ENCODE peak calls at places on chromosomes 2 and 18, in five cellular contexts. B, L, N, U and X are unnamed samples.

GRCh38 chr18:62933261-62933887 is 218.0 kb downstream of the PHLPP1 start:
- DNase-seq in U (no peak), L (no peak), B (no peak), N (no peak), X (no peak)

GRCh38 chr18:48859311-48860275 is 91.2 kb downstream of the SMAD7 start:
- DNase-seq in L (peak; percentile 92), N (peak; percentile 63), U (no peak), B (no peak), X (peak; percentile 67)

GRCh38 chr2:132929786-132930185 is 259.8 kb upstream of the LYPD1 start:
- DNase-seq in N (no peak), B (no peak), U (no peak), L (no peak), X (no peak)

GRCh38 chr2:17752892-17753802 is 463 bp downstream of the SMC6 start:
- DNase-seq in L (peak; percentile 83), N (peak; percentile 81), B (no peak), U (peak; percentile 56), X (peak; percentile 71)

GRCh38 chr2:30673127-30673526 is 134.1 kb downstream of the CAPN13 start:
- DNase-seq in B (no peak), L (no peak), N (no peak), U (no peak), X (no peak)

GRCh38 chr2:70552501-70553333 is 909 bp downstream of the TGFA start:
- DNase-seq in B (no peak), N (no peak), U (no peak), L (peak; percentile 36), X (peak; percentile 38)

GRCh38 chr2:46776687-46777327 is 138.8 kb downstream of the MCFD2 start:
- DNase-seq in L (peak; percentile 75), N (peak; percentile 76), U (peak; percentile 73), B (no peak), X (peak; percentile 50)

GRCh38 chr18:46510386-46510785 is 146.6 kb downstream of the LOXHD1 start:
- DNase-seq in U (no peak), L (no peak), N (no peak), B (no peak), X (no peak)

GRCh38 chr2:219464286-219465032 is 29.8 kb downstream of the SPEG start:
- DNase-seq in U (no peak), N (no peak), L (no peak), B (peak; percentile 39), X (no peak)

GRCh38 chr2:174477772-174478171 is 9.1 kb downstream of the GPR155 start:
- DNase-seq in U (no peak), B (no peak), N (no peak), L (no peak), X (no peak)

GRCh38 chr2:119801040-119801439 is 41.3 kb downstream of the PTPN4 start:
- DNase-seq in U (no peak), B (no peak), N (no peak), L (no peak), X (no peak)

GRCh38 chr2:219392754-219393153 is 5.0 kb upstream of the DNPEP start:
- DNase-seq in L (no peak), N (no peak), U (no peak), B (no peak), X (no peak)

GRCh38 chr2:8575011-8575750 is 106.7 kb upstream of the ID2 start:
- DNase-seq in N (peak; percentile 37), B (peak; percentile 63), U (no peak), L (no peak), X (no peak)

GRCh38 chr2:173264603-173265366 is 89.9 kb upstream of the CDCA7 start:
- DNase-seq in U (peak; percentile 32), B (no peak), L (no peak), N (no peak), X (no peak)

GRCh38 chr2:47999512-47999911 is 93.2 kb upstream of the FBXO11 start:
- DNase-seq in B (no peak), L (no peak), U (no peak), N (no peak), X (no peak)

GRCh38 chr2:54771166-54771565 is 47.7 kb downstream of the EML6 start:
- DNase-seq in B (no peak), L (no peak), N (peak; percentile 39), U (no peak), X (no peak)

GRCh38 chr18:26429535-26429934 is 118.8 kb downstream of the KCTD1 start:
- DNase-seq in U (no peak), L (no peak), N (no peak), B (no peak), X (peak; percentile 39)

GRCh38 chr2:134714228-134714627 is 4.6 kb downstream of the TMEM163 start:
- DNase-seq in L (no peak), B (no peak), U (no peak), N (no peak), X (no peak)

GRCh38 chr2:236941106-236941505 is 144.6 kb upstream of the COPS8 start:
- DNase-seq in N (no peak), U (no peak), B (no peak), L (no peak), X (no peak)

GRCh38 chr2:154459286-154459685 is 239.2 kb upstream of the KCNJ3 start:
- DNase-seq in L (no peak), B (no peak), U (no peak), N (no peak), X (no peak)

DNA sequence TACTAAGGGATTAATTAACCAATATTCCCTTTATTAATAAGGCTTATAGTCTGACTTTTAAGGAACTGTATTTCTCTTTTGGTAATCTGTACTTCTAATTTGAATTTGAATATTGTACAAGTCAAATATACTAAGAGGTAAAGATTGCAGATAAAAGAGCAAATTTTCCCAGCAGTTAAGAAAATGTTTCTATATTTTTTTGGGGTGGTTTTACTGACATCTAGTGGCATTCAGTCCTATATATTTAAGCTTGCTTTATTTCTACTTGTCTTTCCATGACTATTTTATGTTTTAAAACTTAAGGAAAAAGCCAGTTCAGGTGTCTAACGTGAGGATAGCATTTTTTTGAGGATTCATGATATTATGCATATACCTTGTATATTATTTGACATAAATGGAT is 41.6 kb downstream of the TDRD15 start:
- DNase-seq in B (no peak), L (no peak), U (no peak), N (no peak), X (no peak)
- TF ChIP-seq CTCF in B (no peak), L (peak; percentile 53), U (no peak), N (peak; percentile 43), X (no peak)

GRCh38 chr18:7273301-7273911 is 42.5 kb downstream of the LRRC30 start:
- DNase-seq in L (peak; percentile 15), U (no peak), N (no peak), B (peak; percentile 55), X (no peak)

GRCh38 chr18:7269903-7270302 is 39.0 kb downstream of the LRRC30 start:
- DNase-seq in N (no peak), U (no peak), L (no peak), B (no peak), X (no peak)

DNA sequence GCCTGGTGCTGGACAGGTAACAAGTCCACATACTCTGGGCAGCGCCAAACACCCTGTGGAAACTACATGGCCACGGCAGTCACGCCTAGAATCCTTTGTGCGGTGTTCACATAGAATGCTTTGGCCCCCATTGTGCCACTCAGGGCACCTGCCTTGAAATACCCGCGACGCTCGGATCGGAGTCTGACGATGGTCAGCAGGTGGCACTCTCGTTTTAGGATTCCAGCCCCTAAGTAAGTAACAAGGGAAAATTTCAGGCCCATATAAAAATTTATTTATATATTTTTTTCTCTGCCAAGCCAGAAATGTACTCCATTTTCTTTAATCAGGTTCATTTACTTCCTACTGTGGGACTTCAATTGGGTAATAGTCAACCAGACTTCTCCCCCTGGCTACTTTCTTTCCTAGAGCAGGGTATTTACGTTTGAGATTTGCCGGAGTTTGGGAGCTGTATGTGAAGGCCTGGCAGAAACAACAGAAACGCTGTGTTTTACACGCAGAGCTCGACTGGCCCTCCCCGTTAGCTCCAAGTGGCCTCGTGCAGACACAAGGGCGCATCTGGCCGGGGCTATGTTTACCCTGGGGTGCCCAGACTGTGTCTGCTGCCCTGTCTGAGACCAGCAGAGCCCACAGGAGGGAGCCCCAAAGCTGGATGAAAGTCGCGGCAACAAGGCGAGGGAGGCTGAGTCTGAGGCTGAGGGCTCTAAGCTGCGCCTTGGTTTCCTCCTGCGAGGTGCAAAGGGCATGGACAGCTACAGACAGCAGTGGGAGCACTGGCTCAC is 41.6 kb downstream of the LRRC30 start:
- DNase-seq in L (peak; percentile 89), N (no peak), U (no peak), B (no peak), X (peak; percentile 55)
- TF ChIP-seq CTCF in L (peak; percentile 68), N (no peak), U (peak; percentile 11), B (no peak), X (peak; percentile 59)

GRCh38 chr2:179424571-179424970 is 159.9 kb upstream of the SESTD1 start:
- DNase-seq in N (no peak), B (no peak), U (no peak), L (no peak), X (no peak)

GRCh38 chr2:179427065-179427464 is 162.4 kb upstream of the SESTD1 start:
- DNase-seq in B (no peak), U (no peak), N (no peak), L (no peak), X (no peak)

GRCh38 chr2:179417436-179417949 is 152.9 kb upstream of the SESTD1 start:
- DNase-seq in N (no peak), U (no peak), B (no peak), L (no peak), X (no peak)

GRCh38 chr2:179422037-179422643 is 157.5 kb upstream of the SESTD1 start:
- DNase-seq in N (peak; percentile 40), B (no peak), U (peak; percentile 32), L (peak; percentile 83), X (peak; percentile 76)
- TF ChIP-seq CTCF in N (peak; percentile 63), B (peak; percentile 46), U (peak; percentile 75), L (peak; percentile 84), X (peak; percentile 69)

DNA sequence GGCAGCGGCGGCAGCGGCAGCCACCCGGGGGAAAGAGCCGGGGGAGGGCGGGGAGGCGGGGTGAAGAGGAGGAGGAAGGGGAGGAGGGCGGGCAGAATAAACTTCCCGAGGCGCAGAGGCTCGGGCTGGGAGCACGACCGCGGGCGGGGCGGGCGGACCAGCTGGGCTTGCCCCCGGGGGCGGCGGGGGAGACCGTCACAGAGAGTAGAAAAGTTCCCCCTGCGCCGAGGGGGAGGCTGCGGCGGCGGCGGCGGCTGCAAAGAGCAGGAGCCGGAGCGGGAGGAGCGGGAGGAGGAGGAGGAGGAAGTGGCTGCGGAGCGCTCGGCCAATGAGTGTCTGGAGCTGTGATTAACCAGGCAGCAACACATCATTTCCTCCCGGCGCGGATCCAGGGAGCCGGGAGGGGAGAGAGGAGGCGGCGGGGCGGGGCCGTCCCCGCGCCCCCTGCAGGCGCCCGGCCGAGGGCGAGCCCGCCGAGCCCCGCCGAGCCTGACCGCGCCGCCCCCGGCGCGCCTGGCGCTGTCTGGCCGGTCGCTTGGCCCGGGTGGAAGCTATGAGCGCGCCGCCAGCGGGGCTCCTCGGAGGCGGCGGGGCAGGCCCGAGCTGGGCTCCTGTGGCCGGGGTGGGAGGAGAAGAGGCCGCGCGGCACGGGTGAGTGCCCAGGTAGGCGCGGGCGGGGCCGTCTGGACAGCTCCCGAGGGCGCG is at the start of gene ACVR1:
- DNase-seq in L (peak; percentile 98), N (peak; percentile 88), B (peak; percentile 96), U (peak; percentile 86), X (peak; percentile 89)
- TF ChIP-seq CTCF in L (peak; percentile 26), N (peak; percentile 13), B (peak; percentile 24), U (no peak), X (no peak)

DNA sequence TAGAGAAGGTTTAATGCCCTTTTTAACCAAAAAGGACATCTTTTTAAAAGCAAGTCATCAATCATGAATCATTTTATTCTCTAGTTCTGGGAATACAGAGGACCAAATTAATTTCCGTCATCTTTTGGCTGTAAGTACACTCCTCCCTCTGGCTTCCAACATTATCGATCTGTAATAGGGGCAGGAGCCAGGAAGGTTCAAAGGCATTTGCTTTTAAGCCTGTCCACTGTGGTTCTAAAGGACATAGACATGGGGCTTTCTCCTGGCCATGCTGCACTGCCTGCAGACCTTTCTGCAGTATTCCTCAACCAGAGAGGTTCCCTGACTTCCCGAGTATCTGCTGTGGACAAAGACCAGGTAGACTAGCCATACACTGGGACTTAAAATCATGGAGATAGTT is 170.5 kb downstream of the MYO5B start:
- DNase-seq in L (no peak), U (no peak), B (no peak), N (no peak), X (no peak)
- TF ChIP-seq CTCF in L (no peak), U (no peak), B (no peak), N (no peak), X (no peak)